ENCODE peak calls at places on chromosomes 12 and 14, in four cellular contexts. One of them, this sample, is unnamed.

GRCh38 chr14:35333797-35334743 is 41.9 kb downstream of the PSMA6 start:
- DNase-seq in HTR-8/SVneo: no peak
- DNase-seq in naive thymus-derived CD8-positive, alpha-beta T cell: no peak
- DNase-seq in ACHN: no peak
- DNase-seq in this sample: no peak

GRCh38 chr12:93722757-93723567 is 45.8 kb downstream of the CRADD start:
- DNase-seq in naive thymus-derived CD8-positive, alpha-beta T cell: no peak
- DNase-seq in ACHN: peak
- DNase-seq in HTR-8/SVneo: no peak
- DNase-seq in this sample: no peak

GRCh38 chr12:112121780-112122565 is 3.4 kb upstream of the TRAFD1 start:
- DNase-seq in naive thymus-derived CD8-positive, alpha-beta T cell: no peak
- DNase-seq in HTR-8/SVneo: no peak
- DNase-seq in ACHN: no peak
- DNase-seq in this sample: no peak

GRCh38 chr12:52209321-52209720 is 17.5 kb upstream of the KRT80 start:
- DNase-seq in HTR-8/SVneo: no peak
- DNase-seq in naive thymus-derived CD8-positive, alpha-beta T cell: no peak
- DNase-seq in ACHN: no peak
- DNase-seq in this sample: no peak

GRCh38 chr12:67647547-67648305 is 819 bp upstream of the DYRK2 start:
- DNase-seq in naive thymus-derived CD8-positive, alpha-beta T cell: peak
- DNase-seq in HTR-8/SVneo: peak
- DNase-seq in ACHN: peak
- DNase-seq in this sample: peak

GRCh38 chr14:61749867-61750266 is 12.4 kb upstream of the SNAPC1 start:
- DNase-seq in HTR-8/SVneo: peak
- DNase-seq in ACHN: peak
- DNase-seq in naive thymus-derived CD8-positive, alpha-beta T cell: no peak
- DNase-seq in this sample: no peak

GRCh38 chr14:95304342-95304741 is 15.4 kb downstream of the CLMN start:
- DNase-seq in HTR-8/SVneo: no peak
- DNase-seq in naive thymus-derived CD8-positive, alpha-beta T cell: no peak
- DNase-seq in ACHN: no peak
- DNase-seq in this sample: no peak

GRCh38 chr12:78871566-78871965 is 7.0 kb downstream of the SYT1 start:
- DNase-seq in naive thymus-derived CD8-positive, alpha-beta T cell: no peak
- DNase-seq in HTR-8/SVneo: no peak
- DNase-seq in ACHN: no peak
- DNase-seq in this sample: no peak

GRCh38 chr12:57894577-57895292 is 46.6 kb upstream of the ATP23 start:
- DNase-seq in ACHN: no peak
- DNase-seq in HTR-8/SVneo: no peak
- DNase-seq in naive thymus-derived CD8-positive, alpha-beta T cell: no peak
- DNase-seq in this sample: no peak

GRCh38 chr14:44449694-44450093 is 57.4 kb downstream of the FSCB start:
- DNase-seq in naive thymus-derived CD8-positive, alpha-beta T cell: no peak
- DNase-seq in HTR-8/SVneo: no peak
- DNase-seq in ACHN: no peak
- DNase-seq in this sample: no peak

GRCh38 chr12:60494249-60494648 is 898.4 kb downstream of the SLC16A7 start:
- DNase-seq in ACHN: peak
- DNase-seq in naive thymus-derived CD8-positive, alpha-beta T cell: no peak
- DNase-seq in HTR-8/SVneo: peak
- DNase-seq in this sample: no peak

GRCh38 chr12:95201056-95201670 is 16.1 kb downstream of the FGD6 start:
- DNase-seq in HTR-8/SVneo: no peak
- DNase-seq in ACHN: no peak
- DNase-seq in naive thymus-derived CD8-positive, alpha-beta T cell: no peak
- DNase-seq in this sample: no peak

GRCh38 chr12:56838602-56839488 is 75.7 kb downstream of the HSD17B6 start:
- DNase-seq in ACHN: no peak
- DNase-seq in naive thymus-derived CD8-positive, alpha-beta T cell: no peak
- DNase-seq in HTR-8/SVneo: no peak
- DNase-seq in this sample: no peak

GRCh38 chr14:83300454-83301064 is 1766.9 kb upstream of the SEL1L start:
- DNase-seq in ACHN: peak
- DNase-seq in HTR-8/SVneo: no peak
- DNase-seq in naive thymus-derived CD8-positive, alpha-beta T cell: no peak
- DNase-seq in this sample: no peak

GRCh38 chr14:65832431-65833253 is 420.1 kb downstream of the FUT8 start:
- DNase-seq in HTR-8/SVneo: peak
- DNase-seq in naive thymus-derived CD8-positive, alpha-beta T cell: no peak
- DNase-seq in ACHN: peak
- DNase-seq in this sample: no peak

GRCh38 chr14:95523818-95524448 is 7.5 kb upstream of the SYNE3 start:
- DNase-seq in naive thymus-derived CD8-positive, alpha-beta T cell: no peak
- DNase-seq in HTR-8/SVneo: no peak
- DNase-seq in ACHN: no peak
- DNase-seq in this sample: no peak

GRCh38 chr12:48199784-48200198 is 3.3 kb downstream of the OR10AD1 start:
- DNase-seq in naive thymus-derived CD8-positive, alpha-beta T cell: peak
- DNase-seq in ACHN: no peak
- DNase-seq in HTR-8/SVneo: no peak
- DNase-seq in this sample: no peak

GRCh38 chr12:115440438-115440837 is 756.5 kb upstream of the TBX3 start:
- DNase-seq in HTR-8/SVneo: peak
- DNase-seq in ACHN: peak
- DNase-seq in naive thymus-derived CD8-positive, alpha-beta T cell: no peak
- DNase-seq in this sample: no peak

GRCh38 chr14:63614964-63615363 is 26.7 kb downstream of the WDR89 start:
- DNase-seq in ACHN: no peak
- DNase-seq in naive thymus-derived CD8-positive, alpha-beta T cell: no peak
- DNase-seq in HTR-8/SVneo: peak
- DNase-seq in this sample: no peak

GRCh38 chr12:57278465-57279453 is 27.8 kb upstream of the STAC3 start:
- DNase-seq in ACHN: no peak
- DNase-seq in HTR-8/SVneo: no peak
- DNase-seq in naive thymus-derived CD8-positive, alpha-beta T cell: no peak
- DNase-seq in this sample: no peak

GRCh38 chr14:104388011-104388521 is 191.5 kb upstream of the C14orf180 start:
- DNase-seq in naive thymus-derived CD8-positive, alpha-beta T cell: no peak
- DNase-seq in HTR-8/SVneo: no peak
- DNase-seq in ACHN: no peak
- DNase-seq in this sample: no peak

GRCh38 chr14:51367600-51367931 is 127.5 kb downstream of the TMX1 start:
- DNase-seq in HTR-8/SVneo: no peak
- DNase-seq in naive thymus-derived CD8-positive, alpha-beta T cell: no peak
- DNase-seq in ACHN: no peak
- DNase-seq in this sample: no peak

GRCh38 chr14:43410631-43411030 is 1096.5 kb downstream of the FSCB start:
- DNase-seq in ACHN: no peak
- DNase-seq in naive thymus-derived CD8-positive, alpha-beta T cell: no peak
- DNase-seq in HTR-8/SVneo: no peak
- DNase-seq in this sample: no peak

GRCh38 chr12:46371718-46372130 is 849 bp downstream of the SLC38A2 start:
- DNase-seq in ACHN: peak
- DNase-seq in naive thymus-derived CD8-positive, alpha-beta T cell: no peak
- DNase-seq in HTR-8/SVneo: no peak
- DNase-seq in this sample: no peak

GRCh38 chr12:78146365-78146772 is 315.7 kb downstream of the NAV3 start:
- DNase-seq in naive thymus-derived CD8-positive, alpha-beta T cell: peak
- DNase-seq in HTR-8/SVneo: peak
- DNase-seq in ACHN: peak
- DNase-seq in this sample: no peak

GRCh38 chr14:80304125-80304766 is 92.9 kb upstream of the DIO2 start:
- DNase-seq in ACHN: no peak
- DNase-seq in naive thymus-derived CD8-positive, alpha-beta T cell: no peak
- DNase-seq in HTR-8/SVneo: no peak
- DNase-seq in this sample: no peak

GRCh38 chr12:80861636-80862378 is 75.9 kb downstream of the LIN7A start:
- DNase-seq in HTR-8/SVneo: no peak
- DNase-seq in naive thymus-derived CD8-positive, alpha-beta T cell: no peak
- DNase-seq in ACHN: no peak
- DNase-seq in this sample: no peak

GRCh38 chr14:30885840-30886740 is 11.7 kb downstream of the COCH start:
- DNase-seq in HTR-8/SVneo: no peak
- DNase-seq in naive thymus-derived CD8-positive, alpha-beta T cell: no peak
- DNase-seq in ACHN: no peak
- DNase-seq in this sample: no peak

This sample was measured in T follicular helper cell.